ENCODE peak calls at places on chromosomes 12 and 14, in eight cellular contexts. Q is psoas muscle, O is hepatocyte, W is Karpas-422, N is left ventricle myocardium inferior, K is K562, P is HepG2, G is fibroblast of lung. X is an unnamed sample. For H3K36me3, the result is how much of the 10 kb centered on the place peaks cover.

GRCh38 chr12:27013606-27014084 is 539 bp downstream of the TM7SF3 start:
- DNase-seq in Q (no peak), O (peak), W (peak), N (no peak), K (peak), P (no peak), G (peak), X (peak)

GRCh38 chr12:110807640-110808039 is 39.1 kb upstream of the CCDC63 start:
- DNase-seq in Q (no peak), O (no peak), W (no peak), N (no peak), K (no peak), P (no peak), G (no peak), X (no peak)

GRCh38 chr14:20482382-20482781 is 13.2 kb downstream of the PNP start:
- DNase-seq in Q (no peak), O (no peak), W (no peak), N (no peak), K (peak), P (no peak), G (no peak), X (no peak)

GRCh38 chr12:113278631-113279030 is 56.3 kb downstream of the SLC8B1 start:
- DNase-seq in Q (no peak), O (no peak), W (no peak), N (peak), K (no peak), P (no peak), G (no peak), X (no peak)

GRCh38 chr14:61146896-61147295 is 134.2 kb downstream of the TMEM30B start:
- DNase-seq in Q (no peak), O (no peak), W (no peak), N (no peak), K (no peak), P (no peak), G (no peak), X (no peak)

GRCh38 chr12:53061404-53062010 is 11.6 kb downstream of the TNS2 start:
- DNase-seq in Q (peak), O (peak), W (peak), N (no peak), K (peak), P (peak), G (no peak), X (no peak)

GRCh38 chr12:116590561-116590960 is 31.4 kb downstream of the MAP1LC3B2 start:
- DNase-seq in Q (no peak), O (no peak), W (peak), N (no peak), K (no peak), P (peak), G (no peak), X (peak)

GRCh38 chr14:76191297-76191696 is 39.6 kb downstream of the GPATCH2L start:
- DNase-seq in Q (no peak), O (no peak), W (peak), N (no peak), K (no peak), P (no peak), G (no peak), X (no peak)

GRCh38 chr14:67837011-67837624 is 17.5 kb downstream of the RAD51B start:
- DNase-seq in Q (no peak), O (peak), W (peak), N (no peak), K (peak), P (peak), G (peak), X (peak)

GRCh38 chr14:69087061-69087461 is 65.9 kb downstream of the DCAF5 start:
- DNase-seq in Q (no peak), O (no peak), W (no peak), N (no peak), K (no peak), P (no peak), G (peak), X (peak)

GRCh38 chr12:93514853-93515252 is 47.5 kb downstream of the MRPL42 start:
- DNase-seq in Q (no peak), O (no peak), W (no peak), N (no peak), K (no peak), P (no peak), G (peak), X (peak)

GRCh38 chr14:90381999-90382451 is 14.8 kb upstream of the CALM1 start:
- DNase-seq in Q (peak), O (peak), W (peak), N (no peak), K (peak), P (peak), G (no peak), X (no peak)

GRCh38 chr12:56256326-56256960 is 1.7 kb downstream of the ANKRD52 start:
- DNase-seq in Q (peak), O (no peak), W (no peak), N (no peak), K (peak), P (no peak), G (peak), X (peak)
- H3K36me3 ChIP-seq in Q (half or more), O (under half), W (under half), N (half or more), K (half or more), P (under half), G (under half), X (under half)

GRCh38 chr12:123151679-123152454 is 977 bp upstream of the PITPNM2 start:
- DNase-seq in Q (no peak), O (no peak), W (no peak), N (no peak), K (no peak), P (no peak), G (no peak), X (no peak)
- H3K4me3 ChIP-seq in Q (peak), O (peak), W (no peak), N (peak), K (peak), P (peak), G (peak), X (peak)

GRCh38 chr12:122520676-122521075 is 6.1 kb downstream of the RSRC2 start:
- DNase-seq in Q (no peak), O (no peak), W (no peak), N (no peak), K (no peak), P (no peak), G (no peak), X (no peak)
- H3K36me3 ChIP-seq in Q (half or more), O (under half), W (half or more), N (half or more), K (half or more), P (under half), G (under half), X (half or more)

DNA sequence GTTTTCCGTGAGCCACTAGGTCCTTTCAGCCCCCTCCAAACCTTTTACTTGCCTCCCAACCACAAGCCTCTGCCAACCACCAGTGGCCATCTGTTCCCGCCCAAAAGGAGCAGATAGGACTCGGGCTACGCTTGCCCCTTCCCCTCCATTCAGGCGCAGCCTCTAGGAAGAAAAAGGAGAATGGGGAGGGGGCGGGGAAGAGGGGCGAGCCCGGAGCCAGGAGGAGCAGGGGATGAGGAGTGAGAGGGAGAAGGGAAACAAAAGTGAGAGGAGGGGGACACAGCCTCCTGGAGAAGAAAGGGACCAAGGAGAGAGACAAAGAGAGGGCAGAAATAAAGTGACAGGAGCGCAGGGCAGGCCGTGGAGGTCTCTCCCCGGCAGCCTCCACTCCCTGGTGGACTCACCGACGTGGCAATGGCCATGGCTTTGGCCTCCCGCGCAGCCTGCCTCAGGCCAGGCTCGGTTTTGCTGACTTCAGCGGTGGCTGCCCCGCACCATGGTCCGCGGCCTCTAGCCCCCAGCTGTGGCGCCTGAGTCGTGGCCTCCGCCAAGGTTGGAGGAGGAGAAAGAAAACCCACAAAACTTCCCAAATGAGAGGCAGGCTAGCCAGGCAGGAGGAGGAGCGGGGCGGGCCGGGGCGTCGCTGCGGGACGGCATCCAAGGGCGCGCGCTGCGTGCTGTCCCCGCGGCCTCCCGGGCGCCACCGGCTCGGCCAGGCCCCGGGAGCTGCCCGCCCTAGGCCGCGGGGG is at the start of gene EFS:
- DNase-seq in Q (peak), O (no peak), W (no peak), N (peak), K (no peak), P (no peak), G (peak), X (peak)
- H3K4me3 ChIP-seq in Q (peak), O (peak), W (no peak), N (peak), K (no peak), P (no peak), G (peak), X (peak)

GRCh38 chr14:43483415-43483814 is 1023.7 kb downstream of the FSCB start:
- DNase-seq in Q (no peak), O (no peak), W (no peak), N (no peak), K (no peak), P (no peak), G (no peak), X (no peak)

GRCh38 chr14:43481864-43482263 is 1025.2 kb downstream of the FSCB start:
- DNase-seq in Q (no peak), O (no peak), W (peak), N (no peak), K (no peak), P (no peak), G (no peak), X (no peak)

GRCh38 chr14:43479751-43480150 is 1027.3 kb downstream of the FSCB start:
- DNase-seq in Q (no peak), O (no peak), W (no peak), N (no peak), K (no peak), P (no peak), G (no peak), X (no peak)

GRCh38 chr14:43476822-43477221 is 1030.3 kb downstream of the FSCB start:
- DNase-seq in Q (no peak), O (no peak), W (no peak), N (no peak), K (no peak), P (no peak), G (no peak), X (no peak)

GRCh38 chr14:43480961-43481360 is 1026.1 kb downstream of the FSCB start:
- DNase-seq in Q (no peak), O (no peak), W (no peak), N (no peak), K (no peak), P (no peak), G (no peak), X (no peak)
- H3K36me3 ChIP-seq in Q (under half), O (under half), W (under half), N (under half), K (under half), P (under half), G (under half), X (under half)

GRCh38 chr12:92139634-92140555 is 5.8 kb downstream of the BTG1 start:
- DNase-seq in Q (no peak), O (no peak), W (no peak), N (no peak), K (no peak), P (no peak), G (peak), X (peak)
- H3K4me3 ChIP-seq in Q (peak), O (peak), W (peak), N (peak), K (peak), P (no peak), G (peak), X (peak)

GRCh38 chr12:82972624-82973023 is 285.9 kb downstream of the TMTC2 start:
- DNase-seq in Q (no peak), O (no peak), W (no peak), N (no peak), K (no peak), P (no peak), G (no peak), X (no peak)

GRCh38 chr12:82964446-82964845 is 277.7 kb downstream of the TMTC2 start:
- DNase-seq in Q (no peak), O (peak), W (no peak), N (no peak), K (no peak), P (no peak), G (no peak), X (peak)

GRCh38 chr12:82966160-82966559 is 279.5 kb downstream of the TMTC2 start:
- DNase-seq in Q (no peak), O (no peak), W (no peak), N (no peak), K (no peak), P (no peak), G (no peak), X (no peak)

GRCh38 chr12:82970614-82971013 is 283.9 kb downstream of the TMTC2 start:
- DNase-seq in Q (no peak), O (no peak), W (no peak), N (no peak), K (no peak), P (no peak), G (no peak), X (no peak)

GRCh38 chr12:82968644-82969339 is 282.1 kb downstream of the TMTC2 start:
- DNase-seq in Q (no peak), O (no peak), W (no peak), N (no peak), K (no peak), P (no peak), G (no peak), X (no peak)
- H3K36me3 ChIP-seq in Q (under half), O (under half), W (under half), N (under half), K (under half), P (under half), G (under half), X (under half)

GRCh38 chr12:170361-171225 is 43.4 kb downstream of the SLC6A12 start:
- DNase-seq in Q (no peak), O (no peak), W (no peak), N (no peak), K (no peak), P (no peak), G (no peak), X (no peak)

GRCh38 chr12:172732-173161 is 41.2 kb downstream of the SLC6A12 start:
- DNase-seq in Q (no peak), O (no peak), W (no peak), N (no peak), K (no peak), P (no peak), G (no peak), X (no peak)

GRCh38 chr12:169528-170360 is 44.2 kb downstream of the SLC6A12 start:
- DNase-seq in Q (no peak), O (no peak), W (peak), N (no peak), K (peak), P (no peak), G (no peak), X (no peak)

GRCh38 chr12:171276-171675 is 42.7 kb downstream of the SLC6A12 start:
- DNase-seq in Q (no peak), O (no peak), W (no peak), N (no peak), K (no peak), P (no peak), G (no peak), X (no peak)

GRCh38 chr12:171743-172705 is 41.9 kb downstream of the SLC6A12 start:
- DNase-seq in Q (no peak), O (no peak), W (no peak), N (no peak), K (peak), P (no peak), G (no peak), X (no peak)
- H3K4me3 ChIP-seq in Q (no peak), O (no peak), W (no peak), N (no peak), K (no peak), P (no peak), G (no peak), X (no peak)